ENCODE peak calls at places on chromosomes 6 and 20, in nine cellular contexts. P, X, S, J, O, R, K, V and M are unnamed samples.
A peak's percentile ranks its signal among the peaks of the same experiment; 100 is the strongest.

GRCh38 chr6:42653851-42654250 is 68.5 kb downstream of the PRPH2 start:
- DNase-seq in P (no peak), X (no peak), S (no peak), J (no peak), O (no peak), R (no peak), K (no peak), V (no peak), M (no peak)

GRCh38 chr20:57774111-57774880 is 64.5 kb upstream of the PMEPA1 start:
- DNase-seq in P (no peak), X (no peak), S (no peak), J (no peak), O (no peak), R (no peak), K (no peak), V (no peak), M (no peak)

GRCh38 chr6:89667872-89668556 is 29.5 kb upstream of the LYRM2 start:
- DNase-seq in P (no peak), X (no peak), S (no peak), J (no peak), O (no peak), R (no peak), K (no peak), V (no peak), M (no peak)

GRCh38 chr20:35743693-35744491 is 1.8 kb upstream of the RBM39 start:
- DNase-seq in P (no peak), X (no peak), S (no peak), J (peak; percentile 21), O (no peak), R (no peak), K (no peak), V (no peak), M (peak; percentile 17)

GRCh38 chr20:35546127-35546526 is 4.2 kb downstream of the ERGIC3 start:
- DNase-seq in P (no peak), X (no peak), S (no peak), J (no peak), O (no peak), R (no peak), K (no peak), V (no peak), M (no peak)

GRCh38 chr6:47083586-47084047 is 41.5 kb upstream of the ADGRF1 start:
- DNase-seq in P (no peak), X (no peak), S (no peak), J (peak; percentile 79), O (peak; percentile 65), R (no peak), K (peak; percentile 97), V (peak; percentile 77), M (peak; percentile 80)

GRCh38 chr6:18893540-18894269 is 506.6 kb downstream of the RNF144B start:
- DNase-seq in P (no peak), X (no peak), S (no peak), J (no peak), O (no peak), R (no peak), K (no peak), V (no peak), M (no peak)

GRCh38 chr20:22430154-22430745 is 154.1 kb downstream of the FOXA2 start:
- DNase-seq in P (no peak), X (no peak), S (no peak), J (no peak), O (no peak), R (peak; percentile 92), K (no peak), V (no peak), M (no peak)

GRCh38 chr6:104402572-104402971 is 457.1 kb downstream of the HACE1 start:
- DNase-seq in P (no peak), X (no peak), S (no peak), J (no peak), O (no peak), R (no peak), K (no peak), V (no peak), M (no peak)

GRCh38 chr6:47047479-47048411 is 5.6 kb upstream of the ADGRF1 start:
- DNase-seq in P (peak; percentile 11), X (peak; percentile 35), S (no peak), J (peak; percentile 31), O (peak; percentile 66), R (peak; percentile 17), K (peak; percentile 44), V (peak; percentile 62), M (no peak)

GRCh38 chr6:105204331-105204730 is 24.5 kb upstream of the POPDC3 start:
- DNase-seq in P (no peak), X (no peak), S (no peak), J (no peak), O (no peak), R (no peak), K (no peak), V (no peak), M (no peak)

GRCh38 chr6:16751251-16751946 is 9.9 kb downstream of the ATXN1 start:
- DNase-seq in P (no peak), X (no peak), S (no peak), J (no peak), O (no peak), R (no peak), K (no peak), V (no peak), M (no peak)

GRCh38 chr6:33000053-33000452 is 9.3 kb downstream of the HLA-DOA start:
- DNase-seq in P (no peak), X (no peak), S (no peak), J (no peak), O (no peak), R (no peak), K (no peak), V (no peak), M (no peak)

GRCh38 chr6:44169886-44170570 is 11.4 kb downstream of the CAPN11 start:
- DNase-seq in P (no peak), X (no peak), S (no peak), J (no peak), O (no peak), R (no peak), K (no peak), V (no peak), M (no peak)

DNA sequence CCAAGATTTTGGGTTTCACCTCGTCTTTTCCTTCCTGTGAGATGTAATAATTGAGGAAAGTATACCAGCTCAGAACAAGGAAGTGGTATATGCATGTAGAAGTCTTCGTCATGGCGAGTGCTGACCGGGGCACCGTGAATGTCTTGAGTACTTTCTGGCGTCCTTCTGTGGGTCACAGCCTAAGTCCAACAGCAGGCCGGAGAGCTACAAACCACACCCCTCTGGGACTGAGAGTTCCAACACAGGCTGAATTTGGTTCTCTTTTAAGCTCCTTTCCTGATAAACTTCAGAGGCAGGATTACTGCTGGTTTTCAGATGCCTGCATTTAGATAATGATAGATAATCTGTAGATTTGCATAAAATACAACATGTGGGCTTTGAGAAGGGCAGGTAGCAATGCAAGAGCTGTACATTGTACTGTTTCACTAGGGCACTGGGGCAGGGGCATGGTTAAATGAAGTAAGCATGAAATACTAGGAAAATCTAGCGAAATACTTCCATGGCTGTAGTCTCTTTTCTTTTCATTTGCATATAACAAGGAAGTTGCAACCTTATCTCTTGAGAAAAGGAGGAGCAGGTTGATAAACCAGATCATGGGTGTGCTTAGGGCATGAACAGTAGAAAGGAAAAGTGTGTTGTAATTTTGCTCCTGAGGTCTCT is at the start of gene ADTRP:
- DNase-seq in P (no peak), X (no peak), S (no peak), J (no peak), O (no peak), R (no peak), K (no peak), V (no peak), M (no peak)
- TF ChIP-seq POLR2A in P (no peak), X (no peak), S (no peak), J (no peak), O (no peak), R (no peak), K (no peak), V (no peak), M (no peak)

DNA sequence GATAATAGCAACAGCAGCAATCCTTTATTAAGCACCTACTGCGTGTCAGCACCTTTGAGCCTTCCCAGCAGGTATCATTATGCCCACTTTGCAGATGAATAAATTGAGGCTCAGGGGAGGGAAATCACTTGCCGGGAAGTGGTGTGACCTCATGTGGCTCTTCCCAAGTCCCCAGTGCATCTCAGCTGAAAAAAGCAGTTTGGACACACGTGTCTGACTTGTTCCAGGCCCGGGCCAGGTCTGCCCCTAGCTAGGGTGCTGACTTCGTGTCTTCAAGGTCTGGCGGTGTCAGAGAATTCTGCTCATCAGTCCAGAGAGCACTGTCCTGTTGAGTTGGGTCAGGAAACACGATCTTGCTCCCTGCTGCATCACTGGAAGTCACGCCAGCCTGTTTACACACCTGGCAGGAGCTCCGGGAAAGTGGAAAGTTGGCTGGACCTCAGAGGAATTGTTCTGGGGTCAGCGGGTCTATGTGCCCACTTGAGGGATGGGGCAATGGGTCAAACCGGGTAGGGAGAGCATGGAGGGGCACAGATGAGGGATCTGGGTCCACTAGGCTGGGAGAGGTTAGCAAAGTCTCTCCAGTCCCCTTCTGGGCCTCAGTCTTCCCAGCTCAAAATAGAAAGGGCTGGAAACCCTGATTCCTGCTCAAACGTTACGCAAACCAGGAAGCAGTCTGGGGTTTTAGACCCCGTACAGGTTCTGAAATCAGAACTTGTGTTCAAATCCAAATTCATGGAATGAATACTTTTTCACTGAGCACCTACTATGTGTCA is 10.5 kb downstream of the SLC13A3 start:
- DNase-seq in P (no peak), X (no peak), S (no peak), J (no peak), O (no peak), R (no peak), K (no peak), V (no peak), M (no peak)
- TF ChIP-seq POLR2A in P (no peak), X (no peak), S (no peak), J (no peak), O (no peak), R (no peak), K (no peak), V (no peak), M (no peak)

DNA sequence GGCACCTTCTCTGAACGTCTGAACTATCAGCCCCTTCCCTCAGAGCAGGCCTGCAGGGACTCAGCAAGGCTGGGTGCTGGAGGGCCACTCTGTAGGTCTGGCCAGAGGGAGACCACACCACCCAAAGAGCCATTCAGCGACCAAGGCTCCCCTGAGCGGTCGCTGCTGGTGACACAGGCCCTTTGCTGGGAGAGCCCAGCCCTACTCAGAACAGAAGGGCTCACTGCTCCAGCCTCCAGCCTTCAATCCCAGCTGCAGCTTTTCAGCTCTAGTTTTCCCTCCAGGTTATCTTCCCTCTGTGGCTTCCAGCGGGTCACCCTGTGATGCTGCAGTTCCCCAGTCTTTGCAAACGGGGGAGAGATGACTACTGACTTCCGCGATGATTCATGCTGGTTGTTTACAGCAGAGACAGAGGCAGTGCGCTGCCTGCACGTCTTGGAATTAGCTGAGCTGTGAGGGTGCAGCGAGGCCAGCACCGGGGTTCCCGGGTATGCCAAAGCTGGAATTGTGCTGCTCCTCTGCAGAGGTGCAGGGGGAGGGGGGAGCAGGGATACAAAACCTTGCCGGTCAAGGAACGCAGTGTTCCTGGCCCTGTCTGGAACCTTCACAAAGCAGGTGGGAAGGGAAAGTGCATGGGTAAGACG is 161.4 kb downstream of the LY86 start:
- DNase-seq in P (no peak), X (peak; percentile 97), S (no peak), J (peak; percentile 92), O (peak; percentile 48), R (peak; percentile 72), K (peak; percentile 82), V (no peak), M (peak; percentile 67)
- TF ChIP-seq POLR2A in P (no peak), X (no peak), S (no peak), J (peak; percentile 60), O (no peak), R (no peak), K (no peak), V (peak; percentile 22), M (no peak)

DNA sequence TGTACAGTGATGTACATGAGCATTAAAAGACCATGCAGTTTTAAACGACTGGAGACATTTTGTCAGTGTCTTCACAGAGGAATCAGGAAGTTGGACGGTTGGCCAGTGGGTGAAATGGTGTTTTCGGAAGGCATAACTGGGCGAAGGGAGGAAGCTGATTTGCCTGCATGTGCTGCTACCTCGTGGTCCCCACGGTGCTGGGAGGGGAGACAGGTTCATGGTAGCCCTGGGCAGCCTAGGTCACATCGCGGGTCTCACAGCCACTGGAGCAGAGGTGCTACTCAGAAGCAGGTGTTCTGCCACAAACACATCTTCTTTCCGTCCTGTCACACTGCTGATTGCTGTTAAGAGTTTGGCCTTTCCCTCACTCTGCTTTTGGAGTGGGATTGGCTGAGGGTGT is 35.2 kb downstream of the HIVEP1 start:
- DNase-seq in P (no peak), X (no peak), S (no peak), J (no peak), O (no peak), R (no peak), K (no peak), V (no peak), M (no peak)
- TF ChIP-seq POLR2A in P (peak; percentile 71), X (no peak), S (peak; percentile 60), J (no peak), O (no peak), R (no peak), K (no peak), V (no peak), M (no peak)